ENCODE peak calls at places on chromosomes 2 and 18, in eight cellular contexts. W is lower lobe of right lung, F is prostate gland, B is transverse colon, I is heart right ventricle, N is heart left ventricle, Z is A549, V is thoracic aorta. G is an unnamed sample. For H3K9me3 and H3K4me1, the result is how much of the 10 kb centered on the place peaks cover.

GRCh38 chr18:36366994-36367839 is 69.7 kb downstream of the FHOD3 start:
- DNase-seq in B (no peak), W (no peak), I (peak), V (peak), Z (no peak), F (no peak), N (peak), G (peak)

GRCh38 chr18:858016-858415 is 46.0 kb upstream of the YES1 start:
- DNase-seq in V (no peak), W (no peak), F (no peak), I (no peak), Z (no peak), B (no peak), N (no peak), G (no peak)

GRCh38 chr2:197128897-197129296 is 181.7 kb downstream of the ANKRD44 start:
- DNase-seq in F (no peak), I (no peak), Z (no peak), N (no peak), W (no peak), V (no peak), B (no peak), G (no peak)

GRCh38 chr18:32276896-32277295 is 87.1 kb downstream of the MEP1B start:
- DNase-seq in W (no peak), N (no peak), I (no peak), B (no peak), Z (no peak), F (no peak), V (no peak), G (no peak)

GRCh38 chr2:3205845-3206244 is 171.8 kb downstream of the EIPR1 start:
- DNase-seq in N (no peak), I (no peak), V (no peak), Z (no peak), F (no peak), W (no peak), B (no peak), G (no peak)

GRCh38 chr18:70243131-70243530 is 37.6 kb upstream of the RTTN start:
- DNase-seq in W (no peak), N (no peak), I (no peak), V (no peak), F (no peak), Z (peak), B (peak), G (no peak)

GRCh38 chr2:151544449-151544848 is 134.7 kb downstream of the RIF1 start:
- DNase-seq in F (no peak), I (no peak), V (no peak), W (no peak), N (no peak), Z (no peak), B (no peak), G (no peak)

GRCh38 chr2:85367180-85367579 is 12.6 kb downstream of the ELMOD3 start:
- DNase-seq in B (no peak), Z (no peak), W (no peak), I (no peak), N (no peak), V (no peak), F (no peak), G (no peak)

GRCh38 chr18:34595673-34596072 is 114.4 kb upstream of the DTNA start:
- DNase-seq in B (no peak), W (no peak), N (no peak), F (no peak), Z (no peak), I (no peak), V (no peak), G (no peak)

GRCh38 chr18:28961669-28962228 is 784.8 kb upstream of the CDH2 start:
- DNase-seq in N (no peak), W (no peak), B (no peak), I (peak), V (no peak), F (no peak), Z (peak), G (no peak)

GRCh38 chr18:46536215-46536874 is 120.7 kb downstream of the LOXHD1 start:
- DNase-seq in N (no peak), W (no peak), B (no peak), I (no peak), V (no peak), F (no peak), Z (peak), G (no peak)

GRCh38 chr2:177597759-177598158 is 205.2 kb downstream of the AGPS start:
- DNase-seq in F (no peak), Z (no peak), I (no peak), N (no peak), B (no peak), W (no peak), V (no peak), G (no peak)

GRCh38 chr2:41878056-41878455 is 169.8 kb upstream of the PKDCC start:
- DNase-seq in B (no peak), W (no peak), I (no peak), F (no peak), N (no peak), Z (no peak), V (no peak), G (no peak)

GRCh38 chr18:5895886-5896740 is 791 bp upstream of the TMEM200C start:
- DNase-seq in W (peak), N (peak), F (no peak), I (peak), B (no peak), V (no peak), Z (no peak), G (no peak)

GRCh38 chr2:20430461-20431302 is 16.2 kb upstream of the RHOB start:
- DNase-seq in I (no peak), Z (no peak), B (peak), F (no peak), V (no peak), W (no peak), N (no peak), G (no peak)

GRCh38 chr2:5695641-5696350 is 3.6 kb downstream of the SOX11 start:
- DNase-seq in W (no peak), Z (no peak), F (no peak), N (no peak), I (peak), B (no peak), V (no peak), G (peak)

GRCh38 chr2:140770645-140771044 is 1360.2 kb downstream of the LRP1B start:
- DNase-seq in W (no peak), N (no peak), F (no peak), I (no peak), Z (no peak), V (no peak), B (no peak), G (no peak)

GRCh38 chr2:55992465-55992864 is 68.9 kb upstream of the EFEMP1 start:
- DNase-seq in N (no peak), I (peak), V (peak), W (no peak), F (peak), B (peak), Z (peak), G (no peak)

GRCh38 chr2:55989405-55989804 is 65.8 kb upstream of the EFEMP1 start:
- DNase-seq in B (no peak), V (no peak), F (no peak), N (no peak), I (no peak), Z (no peak), W (no peak), G (no peak)

GRCh38 chr2:55999790-56000189 is 76.2 kb upstream of the EFEMP1 start:
- DNase-seq in N (no peak), W (no peak), I (no peak), F (no peak), V (no peak), B (no peak), Z (no peak), G (no peak)

GRCh38 chr2:55993685-55994084 is 70.1 kb upstream of the EFEMP1 start:
- DNase-seq in W (no peak), B (no peak), Z (no peak), I (no peak), V (no peak), F (no peak), N (no peak), G (no peak)

DNA sequence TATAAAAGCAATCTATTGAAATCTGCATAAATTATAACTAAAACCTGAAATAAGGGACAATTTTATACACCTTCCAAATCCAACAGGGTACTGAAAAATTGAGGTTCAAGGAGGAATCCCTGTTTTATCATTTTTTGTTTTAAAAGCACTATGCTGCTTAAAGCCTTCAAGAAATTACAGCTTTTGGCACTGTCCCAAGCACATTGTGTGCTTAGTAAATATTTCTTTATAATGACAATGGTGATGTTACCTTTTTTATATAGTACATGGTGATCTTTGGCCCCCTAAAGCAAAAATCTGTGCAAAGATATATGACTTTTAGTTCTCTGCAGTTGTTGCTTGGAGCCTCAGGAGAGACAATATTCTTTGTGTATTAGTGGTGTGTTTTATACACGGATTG is 71.6 kb upstream of the EFEMP1 start:
- DNase-seq in Z (no peak), N (no peak), W (no peak), B (no peak), I (no peak), F (peak), V (no peak), G (no peak)
- H3K27ac ChIP-seq in Z (peak), N (no peak), W (no peak), B (no peak), I (no peak), F (no peak), V (no peak), G (no peak)

GRCh38 chr2:4675295-4675694 is 971.9 kb downstream of the DCDC2C start:
- DNase-seq in N (no peak), V (no peak), W (no peak), F (no peak), Z (no peak), I (no peak), B (no peak), G (no peak)

GRCh38 chr2:4670331-4670730 is 967.0 kb downstream of the DCDC2C start:
- DNase-seq in V (no peak), B (no peak), I (no peak), F (no peak), Z (no peak), N (no peak), W (no peak), G (no peak)

GRCh38 chr2:4674007-4674406 is 970.6 kb downstream of the DCDC2C start:
- DNase-seq in B (no peak), V (no peak), Z (no peak), W (no peak), F (no peak), N (no peak), I (no peak), G (peak)

GRCh38 chr2:4668381-4668780 is 965.0 kb downstream of the DCDC2C start:
- DNase-seq in N (no peak), F (no peak), V (no peak), W (no peak), Z (no peak), B (no peak), I (no peak), G (no peak)

DNA sequence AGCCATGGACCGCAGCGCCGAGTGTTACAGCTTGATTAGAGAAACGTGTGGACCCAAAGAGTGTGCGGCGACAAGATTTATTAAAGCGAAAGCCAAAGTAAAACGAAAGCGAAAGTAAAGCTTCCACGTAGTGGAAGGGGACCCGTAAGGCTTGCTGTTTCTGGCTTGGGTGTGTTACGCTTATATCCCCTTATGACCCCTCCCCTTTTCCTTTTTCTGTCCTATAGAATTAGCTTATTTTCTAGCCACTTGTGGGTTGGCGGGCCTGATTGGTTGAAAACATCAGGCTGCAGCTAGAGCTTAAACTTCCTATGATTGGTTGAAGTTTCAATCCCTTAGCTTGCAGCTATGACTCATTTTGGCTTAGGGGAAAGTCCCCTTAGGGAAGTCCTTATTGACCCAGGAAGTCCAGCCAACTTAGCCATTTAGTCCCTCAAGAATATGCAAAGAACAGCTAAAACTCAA is 969.7 kb downstream of the DCDC2C start:
- DNase-seq in F (no peak), B (no peak), N (no peak), V (no peak), Z (peak), W (no peak), I (no peak), G (no peak)
- H3K9me3 ChIP-seq in F (under half), B (under half), N (under half), V (under half), Z (under half), W (under half), I (under half), G (under half)

GRCh38 chr2:235098273-235098672 is 146.5 kb downstream of the SH3BP4 start:
- DNase-seq in F (no peak), I (no peak), Z (peak), N (no peak), W (no peak), V (no peak), B (no peak), G (no peak)
- H3K4me1 ChIP-seq in F (under half), I (under half), Z (under half), N (under half), W (under half), V (under half), B (under half), G (under half)

GRCh38 chr2:121210691-121211090 is 74.3 kb downstream of the TFCP2L1 start:
- DNase-seq in N (no peak), B (peak), W (peak), V (no peak), Z (peak), F (no peak), I (no peak), G (peak)
- H3K27ac ChIP-seq in N (no peak), B (peak), W (peak), V (no peak), Z (peak), F (no peak), I (no peak), G (no peak)

DNA sequence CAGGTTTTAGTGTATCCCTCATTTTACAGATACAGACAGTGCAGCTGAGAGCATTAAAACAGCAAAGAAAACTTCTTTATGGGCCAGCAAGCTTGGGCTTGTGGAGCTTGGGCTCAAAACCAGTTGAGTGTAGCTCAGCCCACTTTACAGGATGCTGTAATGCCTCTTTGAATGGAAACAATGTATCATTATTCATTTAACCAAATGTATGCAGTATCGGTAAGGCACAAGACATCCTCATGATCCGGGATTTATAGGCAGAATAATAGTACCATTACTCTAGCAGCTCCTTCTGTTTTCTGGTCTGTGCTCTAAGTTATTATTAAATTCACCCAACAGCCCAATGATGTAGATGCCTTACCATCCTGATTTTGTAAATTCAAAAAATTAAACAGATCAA is 575.1 kb upstream of the CDH7 start:
- DNase-seq in B (no peak), Z (no peak), N (no peak), V (no peak), W (no peak), F (no peak), I (no peak), G (no peak)
- H3K9me3 ChIP-seq in B (under half), Z (under half), N (under half), V (under half), W (under half), F (under half), I (under half), G (under half)

GRCh38 chr2:174597347-174598047 is at the start of gene WIPF1:
- DNase-seq in F (no peak), V (no peak), B (peak), I (peak), N (no peak), Z (no peak), W (no peak), G (no peak)

GRCh38 chr2:174602741-174603140 is 5.1 kb upstream of the WIPF1 start:
- DNase-seq in F (no peak), I (no peak), B (no peak), Z (no peak), N (no peak), V (no peak), W (no peak), G (no peak)

GRCh38 chr2:174600349-174600748 is 2.7 kb upstream of the WIPF1 start:
- DNase-seq in B (no peak), F (no peak), W (no peak), I (no peak), V (no peak), Z (no peak), N (no peak), G (no peak)

GRCh38 chr2:174596994-174597346 is 634 bp downstream of the WIPF1 start:
- DNase-seq in N (no peak), W (no peak), F (no peak), B (no peak), Z (no peak), V (no peak), I (no peak), G (no peak)

DNA sequence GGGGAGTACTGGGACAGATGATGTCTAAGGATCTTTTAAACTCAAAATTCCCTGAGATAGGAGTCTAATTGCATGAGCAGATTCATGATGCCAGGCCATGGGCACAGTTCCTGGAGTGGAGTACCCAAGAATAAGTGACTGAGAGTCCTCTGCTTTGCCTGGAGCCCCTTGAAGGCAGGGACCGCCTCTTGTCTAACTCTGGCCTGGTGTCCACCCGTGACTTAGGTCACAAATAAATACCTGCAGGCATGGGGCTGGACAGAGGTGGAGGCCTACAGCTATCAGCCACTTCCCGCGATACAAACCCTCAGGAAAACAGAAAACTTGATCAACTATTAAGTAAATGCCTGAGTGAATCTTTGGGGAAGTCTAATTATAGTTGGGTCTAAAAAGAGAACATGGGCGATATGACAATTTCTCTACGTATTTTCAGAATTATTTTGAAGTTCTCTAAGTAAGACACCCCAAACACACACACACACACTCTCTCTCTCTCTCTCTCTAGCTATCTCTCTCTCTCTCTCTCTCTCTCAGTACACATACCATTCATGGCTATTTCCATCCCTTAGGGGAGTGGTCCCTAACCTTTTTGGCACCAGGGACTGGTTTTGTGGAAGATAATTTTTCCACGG is 1.8 kb upstream of the WIPF1 start:
- DNase-seq in B (no peak), Z (no peak), W (no peak), V (no peak), N (no peak), F (no peak), I (no peak), G (no peak)
- H3K4me1 ChIP-seq in B (under half), Z (under half), W (under half), V (under half), N (under half), F (under half), I (half or more), G (under half)

GRCh38 chr2:150520887-150521664 is 33.6 kb upstream of the RND3 start:
- DNase-seq in I (no peak), B (no peak), N (no peak), V (no peak), F (peak), Z (no peak), W (no peak), G (peak)
- H3K27ac ChIP-seq in I (no peak), B (no peak), N (no peak), V (no peak), F (no peak), Z (peak), W (no peak), G (no peak)

GRCh38 chr2:241584446-241584845 is 25.9 kb downstream of the BOK start:
- DNase-seq in W (peak), F (no peak), Z (peak), V (no peak), I (no peak), B (no peak), N (no peak), G (no peak)
- H3K9me3 ChIP-seq in W (under half), F (under half), Z (half or more), V (under half), I (under half), B (under half), N (under half), G (under half)

DNA sequence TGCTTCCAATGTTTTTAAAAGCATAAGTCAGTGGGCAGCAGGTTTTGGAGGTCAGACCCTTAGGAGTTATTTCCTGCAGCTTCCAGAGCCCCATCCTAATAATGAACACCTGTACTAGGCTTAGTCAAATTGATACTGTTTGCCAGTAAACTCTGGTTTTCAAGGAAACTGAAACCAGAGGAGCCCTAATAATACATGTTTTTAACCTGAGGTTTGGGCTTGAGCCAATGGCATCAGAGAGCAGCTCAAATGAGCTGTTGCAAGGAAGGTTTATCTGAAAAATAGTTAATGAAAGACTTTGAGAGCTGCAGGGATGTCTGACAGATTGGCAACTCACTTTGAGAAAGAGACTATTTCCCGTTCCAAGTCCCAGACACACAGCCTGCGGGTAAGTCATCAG is 54.6 kb downstream of the DCC start:
- DNase-seq in V (no peak), W (no peak), I (no peak), F (no peak), B (no peak), Z (no peak), N (no peak), G (no peak)
- H3K4me1 ChIP-seq in V (under half), W (under half), I (under half), F (under half), B (under half), Z (under half), N (under half), G (under half)